ENCODE peak calls at places on chromosome 1, in nine cellular contexts. One of them, this sample, is unnamed.

GRCh38 chr1:33039840-33040239 is 3.2 kb upstream of the AK2 start:
- DNase-seq in neural progenitor cell: no peak
- DNase-seq in AG09319: no peak
- DNase-seq in tibial artery: no peak
- DNase-seq in epithelial cell of esophagus: no peak
- DNase-seq in cardiac fibroblast: no peak
- DNase-seq in GM12865: peak; percentile 21
- DNase-seq in WTC11: no peak
- DNase-seq in activated CD8-positive, alpha-beta T cell treated with anti-CD3 and anti-CD28 coated beads for 36 hours: no peak
- DNase-seq in this sample: no peak

GRCh38 chr1:100868364-100868995 is 26.2 kb downstream of the EXTL2 start:
- DNase-seq in neural progenitor cell: peak; percentile 39
- DNase-seq in AG09319: peak; percentile 15
- DNase-seq in tibial artery: no peak
- DNase-seq in epithelial cell of esophagus: peak; percentile 57
- DNase-seq in cardiac fibroblast: peak; percentile 74
- DNase-seq in GM12865: peak; percentile 54
- DNase-seq in WTC11: no peak
- DNase-seq in activated CD8-positive, alpha-beta T cell treated with anti-CD3 and anti-CD28 coated beads for 36 hours: no peak
- DNase-seq in this sample: no peak

GRCh38 chr1:37602750-37603694 is 7.3 kb upstream of the GNL2 start:
- DNase-seq in neural progenitor cell: peak; percentile 87
- DNase-seq in AG09319: no peak
- DNase-seq in tibial artery: no peak
- DNase-seq in epithelial cell of esophagus: peak; percentile 37
- DNase-seq in cardiac fibroblast: peak; percentile 55
- DNase-seq in GM12865: peak; percentile 57
- DNase-seq in WTC11: peak; percentile 43
- DNase-seq in activated CD8-positive, alpha-beta T cell treated with anti-CD3 and anti-CD28 coated beads for 36 hours: peak; percentile 34
- DNase-seq in this sample: peak; percentile 70

GRCh38 chr1:160981584-160982411 is 27.2 kb upstream of the ITLN2 start:
- DNase-seq in neural progenitor cell: peak; percentile 58
- DNase-seq in AG09319: no peak
- DNase-seq in tibial artery: no peak
- DNase-seq in epithelial cell of esophagus: no peak
- DNase-seq in cardiac fibroblast: no peak
- DNase-seq in GM12865: no peak
- DNase-seq in WTC11: peak; percentile 80
- DNase-seq in activated CD8-positive, alpha-beta T cell treated with anti-CD3 and anti-CD28 coated beads for 36 hours: no peak
- DNase-seq in this sample: no peak

GRCh38 chr1:10687782-10688408 is 108.6 kb downstream of the CASZ1 start:
- DNase-seq in neural progenitor cell: no peak
- DNase-seq in AG09319: no peak
- DNase-seq in tibial artery: peak; percentile 89
- DNase-seq in epithelial cell of esophagus: no peak
- DNase-seq in cardiac fibroblast: peak; percentile 61
- DNase-seq in GM12865: no peak
- DNase-seq in WTC11: no peak
- DNase-seq in activated CD8-positive, alpha-beta T cell treated with anti-CD3 and anti-CD28 coated beads for 36 hours: no peak
- DNase-seq in this sample: no peak

GRCh38 chr1:228734881-228735801 is at the start of gene RHOU:
- DNase-seq in neural progenitor cell: peak; percentile 88
- DNase-seq in AG09319: no peak
- DNase-seq in tibial artery: peak; percentile 88
- DNase-seq in epithelial cell of esophagus: peak; percentile 18
- DNase-seq in cardiac fibroblast: peak; percentile 84
- DNase-seq in GM12865: no peak
- DNase-seq in WTC11: peak; percentile 63
- DNase-seq in activated CD8-positive, alpha-beta T cell treated with anti-CD3 and anti-CD28 coated beads for 36 hours: peak; percentile 63
- DNase-seq in this sample: peak; percentile 56

GRCh38 chr1:152143147-152143845 is 15.7 kb downstream of the RPTN start:
- DNase-seq in neural progenitor cell: no peak
- DNase-seq in AG09319: no peak
- DNase-seq in tibial artery: no peak
- DNase-seq in epithelial cell of esophagus: peak; percentile 16
- DNase-seq in cardiac fibroblast: no peak
- DNase-seq in GM12865: peak; percentile 59
- DNase-seq in WTC11: no peak
- DNase-seq in activated CD8-positive, alpha-beta T cell treated with anti-CD3 and anti-CD28 coated beads for 36 hours: peak; percentile 54
- DNase-seq in this sample: peak; percentile 35

GRCh38 chr1:68376441-68376840 is 73.3 kb downstream of the RPE65 start:
- DNase-seq in neural progenitor cell: no peak
- DNase-seq in AG09319: no peak
- DNase-seq in tibial artery: no peak
- DNase-seq in epithelial cell of esophagus: no peak
- DNase-seq in cardiac fibroblast: no peak
- DNase-seq in GM12865: no peak
- DNase-seq in WTC11: no peak
- DNase-seq in activated CD8-positive, alpha-beta T cell treated with anti-CD3 and anti-CD28 coated beads for 36 hours: no peak
- DNase-seq in this sample: no peak

GRCh38 chr1:240906477-240906876 is 294.5 kb upstream of the GREM2 start:
- DNase-seq in neural progenitor cell: no peak
- DNase-seq in AG09319: no peak
- DNase-seq in tibial artery: no peak
- DNase-seq in epithelial cell of esophagus: no peak
- DNase-seq in cardiac fibroblast: no peak
- DNase-seq in GM12865: no peak
- DNase-seq in WTC11: no peak
- DNase-seq in activated CD8-positive, alpha-beta T cell treated with anti-CD3 and anti-CD28 coated beads for 36 hours: no peak
- DNase-seq in this sample: no peak

GRCh38 chr1:20634065-20634593 is 871 bp downstream of the PINK1 start:
- DNase-seq in neural progenitor cell: peak; percentile 15
- DNase-seq in AG09319: no peak
- DNase-seq in tibial artery: no peak
- DNase-seq in epithelial cell of esophagus: no peak
- DNase-seq in cardiac fibroblast: no peak
- DNase-seq in GM12865: no peak
- DNase-seq in WTC11: no peak
- DNase-seq in activated CD8-positive, alpha-beta T cell treated with anti-CD3 and anti-CD28 coated beads for 36 hours: peak; percentile 33
- DNase-seq in this sample: no peak

GRCh38 chr1:151739590-151740355 is 18.5 kb downstream of the RIIAD1 start:
- DNase-seq in neural progenitor cell: no peak
- DNase-seq in AG09319: no peak
- DNase-seq in tibial artery: no peak
- DNase-seq in epithelial cell of esophagus: peak; percentile 87
- DNase-seq in cardiac fibroblast: no peak
- DNase-seq in GM12865: no peak
- DNase-seq in WTC11: no peak
- DNase-seq in activated CD8-positive, alpha-beta T cell treated with anti-CD3 and anti-CD28 coated beads for 36 hours: no peak
- DNase-seq in this sample: no peak

GRCh38 chr1:18481190-18481920 is 625 bp downstream of the KLHDC7A start:
- DNase-seq in neural progenitor cell: no peak
- DNase-seq in AG09319: no peak
- DNase-seq in tibial artery: no peak
- DNase-seq in epithelial cell of esophagus: no peak
- DNase-seq in cardiac fibroblast: no peak
- DNase-seq in GM12865: peak; percentile 62
- DNase-seq in WTC11: no peak
- DNase-seq in activated CD8-positive, alpha-beta T cell treated with anti-CD3 and anti-CD28 coated beads for 36 hours: no peak
- DNase-seq in this sample: no peak

GRCh38 chr1:1778827-1779675 is 781 bp upstream of the NADK start:
- DNase-seq in neural progenitor cell: peak; percentile 86
- DNase-seq in AG09319: no peak
- DNase-seq in tibial artery: peak; percentile 86
- DNase-seq in epithelial cell of esophagus: peak; percentile 84
- DNase-seq in cardiac fibroblast: no peak
- DNase-seq in GM12865: peak; percentile 98
- DNase-seq in WTC11: peak; percentile 90
- DNase-seq in activated CD8-positive, alpha-beta T cell treated with anti-CD3 and anti-CD28 coated beads for 36 hours: peak; percentile 90
- DNase-seq in this sample: peak; percentile 96
- TF ChIP-seq CTCF in neural progenitor cell: peak; percentile 54
- TF ChIP-seq CTCF in AG09319: no peak
- TF ChIP-seq CTCF in tibial artery: no peak
- TF ChIP-seq CTCF in epithelial cell of esophagus: no peak
- TF ChIP-seq CTCF in cardiac fibroblast: no peak
- TF ChIP-seq CTCF in GM12865: peak; percentile 51
- TF ChIP-seq CTCF in WTC11: no peak
- TF ChIP-seq CTCF in activated CD8-positive, alpha-beta T cell treated with anti-CD3 and anti-CD28 coated beads for 36 hours: peak; percentile 26
- TF ChIP-seq CTCF in this sample: peak; percentile 34

DNA sequence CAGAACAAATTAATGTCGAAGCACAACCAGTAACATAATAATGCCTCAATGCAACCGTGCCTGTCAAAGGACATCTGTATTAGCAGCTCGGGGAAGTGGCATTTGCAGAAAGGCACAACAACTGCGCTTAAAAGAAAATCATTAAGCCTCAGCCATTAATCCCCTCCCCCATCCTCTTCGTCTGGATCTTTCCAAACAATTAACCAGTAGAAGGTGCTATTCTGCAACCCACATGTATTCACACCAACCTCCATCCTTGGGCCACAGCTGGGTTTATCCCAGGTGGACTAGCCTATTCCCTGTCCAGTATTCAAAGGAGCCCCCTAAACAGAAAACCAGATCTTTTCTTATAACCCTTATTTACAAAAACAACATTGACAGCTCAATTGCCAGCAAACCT is 2.6 kb downstream of the RERE start:
- DNase-seq in neural progenitor cell: peak; percentile 72
- DNase-seq in AG09319: no peak
- DNase-seq in tibial artery: no peak
- DNase-seq in epithelial cell of esophagus: peak; percentile 45
- DNase-seq in cardiac fibroblast: no peak
- DNase-seq in GM12865: no peak
- DNase-seq in WTC11: no peak
- DNase-seq in activated CD8-positive, alpha-beta T cell treated with anti-CD3 and anti-CD28 coated beads for 36 hours: no peak
- DNase-seq in this sample: no peak
- TF ChIP-seq CTCF in neural progenitor cell: peak; percentile 41
- TF ChIP-seq CTCF in AG09319: no peak
- TF ChIP-seq CTCF in tibial artery: no peak
- TF ChIP-seq CTCF in epithelial cell of esophagus: no peak
- TF ChIP-seq CTCF in cardiac fibroblast: no peak
- TF ChIP-seq CTCF in GM12865: no peak
- TF ChIP-seq CTCF in WTC11: no peak
- TF ChIP-seq CTCF in activated CD8-positive, alpha-beta T cell treated with anti-CD3 and anti-CD28 coated beads for 36 hours: no peak
- TF ChIP-seq CTCF in this sample: peak; percentile 20

DNA sequence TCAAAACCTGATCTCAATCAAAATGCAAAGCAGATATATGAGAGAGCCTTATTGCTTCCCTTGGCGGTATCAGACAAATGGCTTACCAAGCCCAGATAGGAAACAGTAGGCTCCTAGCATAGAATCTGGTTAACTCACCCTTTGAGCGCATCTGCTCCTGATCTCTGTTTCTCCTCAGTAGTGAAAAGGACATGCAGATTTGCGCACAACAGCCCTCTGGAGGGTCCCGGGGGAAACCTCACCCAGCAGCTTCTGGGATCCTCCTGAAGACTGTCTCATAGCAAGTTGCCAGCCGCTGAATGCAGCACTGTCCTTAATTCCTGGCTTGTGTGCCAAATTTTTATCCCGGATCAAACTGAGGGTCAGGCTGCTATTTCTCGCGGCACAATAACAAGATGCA is 192.2 kb downstream of the FASLG start:
- DNase-seq in neural progenitor cell: peak; percentile 10
- DNase-seq in AG09319: no peak
- DNase-seq in tibial artery: no peak
- DNase-seq in epithelial cell of esophagus: no peak
- DNase-seq in cardiac fibroblast: no peak
- DNase-seq in GM12865: no peak
- DNase-seq in WTC11: peak; percentile 18
- DNase-seq in activated CD8-positive, alpha-beta T cell treated with anti-CD3 and anti-CD28 coated beads for 36 hours: no peak
- DNase-seq in this sample: no peak
- TF ChIP-seq CTCF in neural progenitor cell: no peak
- TF ChIP-seq CTCF in AG09319: no peak
- TF ChIP-seq CTCF in tibial artery: no peak
- TF ChIP-seq CTCF in epithelial cell of esophagus: no peak
- TF ChIP-seq CTCF in cardiac fibroblast: no peak
- TF ChIP-seq CTCF in GM12865: no peak
- TF ChIP-seq CTCF in WTC11: no peak
- TF ChIP-seq CTCF in activated CD8-positive, alpha-beta T cell treated with anti-CD3 and anti-CD28 coated beads for 36 hours: no peak
- TF ChIP-seq CTCF in this sample: no peak

GRCh38 chr1:163821679-163822078 is 499.9 kb downstream of the NUF2 start:
- DNase-seq in neural progenitor cell: no peak
- DNase-seq in AG09319: no peak
- DNase-seq in tibial artery: no peak
- DNase-seq in epithelial cell of esophagus: peak; percentile 64
- DNase-seq in cardiac fibroblast: no peak
- DNase-seq in GM12865: no peak
- DNase-seq in WTC11: no peak
- DNase-seq in activated CD8-positive, alpha-beta T cell treated with anti-CD3 and anti-CD28 coated beads for 36 hours: no peak
- DNase-seq in this sample: no peak

GRCh38 chr1:163820190-163820589 is 498.4 kb downstream of the NUF2 start:
- DNase-seq in neural progenitor cell: no peak
- DNase-seq in AG09319: no peak
- DNase-seq in tibial artery: no peak
- DNase-seq in epithelial cell of esophagus: no peak
- DNase-seq in cardiac fibroblast: no peak
- DNase-seq in GM12865: no peak
- DNase-seq in WTC11: no peak
- DNase-seq in activated CD8-positive, alpha-beta T cell treated with anti-CD3 and anti-CD28 coated beads for 36 hours: no peak
- DNase-seq in this sample: no peak

GRCh38 chr1:163822933-163823511 is 501.3 kb downstream of the NUF2 start:
- DNase-seq in neural progenitor cell: no peak
- DNase-seq in AG09319: no peak
- DNase-seq in tibial artery: no peak
- DNase-seq in epithelial cell of esophagus: no peak
- DNase-seq in cardiac fibroblast: peak; percentile 5
- DNase-seq in GM12865: no peak
- DNase-seq in WTC11: no peak
- DNase-seq in activated CD8-positive, alpha-beta T cell treated with anti-CD3 and anti-CD28 coated beads for 36 hours: no peak
- DNase-seq in this sample: no peak

GRCh38 chr1:163824006-163824405 is 502.3 kb downstream of the NUF2 start:
- DNase-seq in neural progenitor cell: no peak
- DNase-seq in AG09319: peak; percentile 83
- DNase-seq in tibial artery: no peak
- DNase-seq in epithelial cell of esophagus: peak; percentile 93
- DNase-seq in cardiac fibroblast: peak; percentile 83
- DNase-seq in GM12865: no peak
- DNase-seq in WTC11: no peak
- DNase-seq in activated CD8-positive, alpha-beta T cell treated with anti-CD3 and anti-CD28 coated beads for 36 hours: no peak
- DNase-seq in this sample: no peak

GRCh38 chr1:163820748-163821147 is 499.0 kb downstream of the NUF2 start:
- DNase-seq in neural progenitor cell: no peak
- DNase-seq in AG09319: no peak
- DNase-seq in tibial artery: no peak
- DNase-seq in epithelial cell of esophagus: no peak
- DNase-seq in cardiac fibroblast: peak; percentile 22
- DNase-seq in GM12865: no peak
- DNase-seq in WTC11: no peak
- DNase-seq in activated CD8-positive, alpha-beta T cell treated with anti-CD3 and anti-CD28 coated beads for 36 hours: no peak
- DNase-seq in this sample: no peak
- TF ChIP-seq CTCF in neural progenitor cell: peak; percentile 6
- TF ChIP-seq CTCF in AG09319: peak; percentile 26
- TF ChIP-seq CTCF in tibial artery: no peak
- TF ChIP-seq CTCF in epithelial cell of esophagus: no peak
- TF ChIP-seq CTCF in cardiac fibroblast: peak; percentile 28
- TF ChIP-seq CTCF in GM12865: no peak
- TF ChIP-seq CTCF in WTC11: no peak
- TF ChIP-seq CTCF in activated CD8-positive, alpha-beta T cell treated with anti-CD3 and anti-CD28 coated beads for 36 hours: no peak
- TF ChIP-seq CTCF in this sample: peak; percentile 4

This sample was measured in GM13977.